ENCODE peak calls at places on chromosomes 11 and 22, in seven cellular contexts. V is effector memory CD4-positive, alpha-beta T cell; X is epithelial cell of proximal tubule; T is esophagus squamous epithelium; O is left ventricle myocardium inferior; Z is tibial nerve; J is colonic mucosa. E is an unnamed sample.

GRCh38 chr11:93525601-93526000 is 17.6 kb downstream of the SMCO4 start:
- DNase-seq in V (no peak), X (no peak), T (no peak), O (no peak), Z (no peak), J (no peak), E (peak)

GRCh38 chr11:101718406-101718805 is 134.6 kb upstream of the TRPC6 start:
- DNase-seq in V (no peak), X (no peak), T (no peak), O (no peak), Z (no peak), J (no peak), E (no peak)

GRCh38 chr22:20111045-20111688 is 4.7 kb upstream of the RANBP1 start:
- DNase-seq in V (no peak), X (no peak), T (no peak), O (peak), Z (no peak), J (no peak), E (peak)

GRCh38 chr11:84947970-84948600 is 679.1 kb downstream of the DLG2 start:
- DNase-seq in V (no peak), X (no peak), T (no peak), O (no peak), Z (no peak), J (no peak), E (peak)

GRCh38 chr11:78649361-78650215 is 74.9 kb upstream of the NARS2 start:
- DNase-seq in V (no peak), X (no peak), T (no peak), O (no peak), Z (no peak), J (no peak), E (no peak)

GRCh38 chr11:45754261-45754709 is 50.7 kb upstream of the SLC35C1 start:
- DNase-seq in V (no peak), X (no peak), T (no peak), O (peak), Z (no peak), J (no peak), E (peak)

GRCh38 chr22:23696326-23696851 is 5.6 kb downstream of the RGL4 start:
- DNase-seq in V (peak), X (no peak), T (peak), O (no peak), Z (no peak), J (no peak), E (peak)

GRCh38 chr22:38760477-38761201 is 4.8 kb upstream of the SUN2 start:
- DNase-seq in V (no peak), X (no peak), T (no peak), O (no peak), Z (no peak), J (no peak), E (peak)

GRCh38 chr11:95908826-95909225 is 15.1 kb downstream of the MTMR2 start:
- DNase-seq in V (no peak), X (no peak), T (no peak), O (no peak), Z (no peak), J (no peak), E (peak)

GRCh38 chr22:37485714-37486223 is 415 bp downstream of the MFNG start:
- DNase-seq in V (no peak), X (no peak), T (no peak), O (no peak), Z (no peak), J (no peak), E (no peak)

GRCh38 chr11:33018005-33018404 is 2.3 kb downstream of the DEPDC7 start:
- DNase-seq in V (no peak), X (no peak), T (no peak), O (no peak), Z (no peak), J (no peak), E (no peak)

GRCh38 chr11:61512435-61512834 is 3.9 kb downstream of the LRRC10B start:
- DNase-seq in V (no peak), X (no peak), T (no peak), O (no peak), Z (no peak), J (no peak), E (no peak)

GRCh38 chr11:102831128-102831708 is 12.2 kb downstream of the MMP3 start:
- DNase-seq in V (no peak), X (no peak), T (no peak), O (no peak), Z (peak), J (peak), E (peak)

GRCh38 chr22:42945736-42946135 is 69.2 kb downstream of the PACSIN2 start:
- DNase-seq in V (no peak), X (no peak), T (no peak), O (no peak), Z (no peak), J (no peak), E (no peak)
- H3K4me3 ChIP-seq in V (no peak), X (no peak), T (no peak), O (no peak), Z (no peak), J (no peak), E (no peak)

DNA sequence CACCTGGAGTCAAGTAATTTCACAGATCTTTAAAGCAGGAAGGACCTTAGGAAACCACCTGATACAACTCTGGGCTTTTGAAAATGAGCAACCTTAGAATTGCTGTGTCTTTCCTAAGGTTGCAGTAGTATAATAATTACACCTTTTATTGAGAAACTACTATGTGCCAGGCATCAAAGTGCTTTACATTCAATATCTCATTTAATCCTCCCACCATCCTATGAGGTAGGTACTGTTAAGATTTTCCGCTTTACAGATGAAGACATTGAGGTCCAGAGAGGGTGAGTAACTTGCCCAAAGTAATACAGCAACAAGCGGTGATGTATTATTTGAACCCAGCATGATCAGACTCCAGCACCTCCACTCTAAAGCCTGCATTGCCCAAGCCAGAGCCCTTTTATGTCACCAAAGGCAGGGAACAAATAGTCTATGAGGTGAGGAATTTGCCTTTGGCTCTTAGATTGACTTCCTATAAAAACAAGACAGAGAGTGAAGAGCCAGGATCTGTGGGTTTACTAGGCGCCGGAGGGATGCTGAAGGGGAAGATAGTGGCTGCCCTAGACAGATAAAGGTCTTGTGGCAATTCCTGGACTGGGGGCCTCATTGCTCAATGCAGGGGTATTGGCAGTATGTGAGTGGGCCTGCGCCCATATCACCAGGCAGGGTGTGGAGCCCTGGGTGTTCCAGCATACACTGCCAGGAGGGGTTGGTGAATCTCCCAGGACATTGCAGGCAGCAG is 157.1 kb downstream of the FBXO7 start:
- DNase-seq in V (no peak), X (no peak), T (no peak), O (no peak), Z (no peak), J (no peak), E (no peak)
- H3K4me3 ChIP-seq in V (no peak), X (no peak), T (no peak), O (no peak), Z (no peak), J (no peak), E (no peak)

GRCh38 chr22:29003552-29003951 is 58.1 kb downstream of the C22orf31 start:
- DNase-seq in V (no peak), X (no peak), T (no peak), O (no peak), Z (no peak), J (no peak), E (no peak)

GRCh38 chr22:29003975-29004646 is 57.5 kb downstream of the C22orf31 start:
- DNase-seq in V (no peak), X (no peak), T (no peak), O (no peak), Z (no peak), J (no peak), E (no peak)

GRCh38 chr22:29006346-29006745 is 55.3 kb downstream of the C22orf31 start:
- DNase-seq in V (no peak), X (no peak), T (no peak), O (no peak), Z (no peak), J (no peak), E (no peak)

GRCh38 chr22:29002603-29003002 is 59.0 kb downstream of the C22orf31 start:
- DNase-seq in V (no peak), X (no peak), T (no peak), O (peak), Z (no peak), J (no peak), E (no peak)

DNA sequence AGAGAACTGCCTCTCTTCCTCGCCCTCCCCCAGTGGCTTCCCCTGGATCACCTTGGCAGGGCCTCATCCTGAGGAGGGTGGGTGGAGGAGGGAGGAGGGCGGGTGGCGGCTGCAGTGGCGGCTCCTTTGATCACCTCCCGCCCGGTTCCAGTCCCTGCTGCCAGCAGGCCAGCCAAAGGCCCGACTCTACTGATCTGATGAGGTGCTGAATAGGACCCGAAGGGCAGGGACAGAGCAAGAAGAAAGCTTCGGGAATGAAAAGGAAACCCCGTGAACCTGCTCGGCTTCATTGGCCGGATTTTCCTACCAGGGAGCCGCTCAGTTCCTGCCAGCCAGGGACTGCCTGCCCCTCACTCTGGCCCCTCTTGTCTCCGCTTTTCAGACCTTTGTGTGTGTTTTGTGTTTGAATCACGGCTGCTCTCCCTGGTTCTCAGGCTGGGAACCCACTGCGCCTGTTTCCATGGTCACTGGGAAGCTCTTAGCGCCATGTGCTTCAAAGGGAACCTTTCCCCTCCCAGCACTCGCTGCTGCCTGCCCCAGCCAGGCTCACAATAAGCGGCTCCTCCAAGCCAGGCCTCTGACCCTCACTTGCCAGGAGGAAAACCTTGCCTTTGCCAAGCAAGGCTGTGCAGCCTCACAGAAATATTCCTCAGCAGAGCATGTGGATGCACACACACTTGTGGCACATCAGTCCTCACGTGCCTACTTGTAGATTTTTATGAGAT is 56.8 kb downstream of the C22orf31 start:
- DNase-seq in V (no peak), X (no peak), T (no peak), O (peak), Z (no peak), J (peak), E (peak)
- H3K4me3 ChIP-seq in V (no peak), X (peak), T (no peak), O (peak), Z (no peak), J (peak), E (no peak)

GRCh38 chr11:116193321-116194114 is 579.3 kb downstream of the BUD13 start:
- DNase-seq in V (no peak), X (peak), T (no peak), O (no peak), Z (no peak), J (peak), E (peak)
- H3K4me3 ChIP-seq in V (no peak), X (peak), T (peak), O (peak), Z (peak), J (peak), E (peak)

GRCh38 chr11:6648505-6648904 is 7.1 kb downstream of the DCHS1 start:
- DNase-seq in V (no peak), X (no peak), T (no peak), O (no peak), Z (no peak), J (no peak), E (no peak)

GRCh38 chr11:6647836-6648235 is 7.8 kb downstream of the DCHS1 start:
- DNase-seq in V (no peak), X (no peak), T (no peak), O (no peak), Z (no peak), J (no peak), E (no peak)

GRCh38 chr11:6646631-6647281 is 8.9 kb downstream of the DCHS1 start:
- DNase-seq in V (no peak), X (no peak), T (no peak), O (peak), Z (peak), J (peak), E (peak)

GRCh38 chr11:6646040-6646439 is 9.6 kb downstream of the DCHS1 start:
- DNase-seq in V (no peak), X (no peak), T (no peak), O (peak), Z (peak), J (no peak), E (peak)

DNA sequence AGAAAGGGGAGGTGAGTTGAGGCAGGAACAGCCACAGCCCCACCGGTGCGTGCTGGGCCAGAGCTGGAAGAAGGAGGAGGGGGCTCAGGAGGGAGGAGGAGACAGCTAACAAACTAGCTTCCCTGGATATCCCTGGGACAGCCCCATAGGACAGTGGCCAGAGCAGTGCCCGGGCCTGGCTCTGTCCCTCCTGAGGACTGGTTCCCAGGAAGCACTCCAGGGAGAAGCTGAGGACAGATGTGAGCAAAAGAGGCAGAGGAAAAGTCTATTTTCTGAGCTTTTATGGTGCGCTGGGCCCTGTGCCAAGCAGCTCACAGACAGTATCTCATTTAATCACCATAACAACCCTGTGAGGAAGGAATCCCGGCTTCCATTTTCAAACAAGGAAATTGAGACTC is 8.3 kb downstream of the DCHS1 start:
- DNase-seq in V (no peak), X (no peak), T (no peak), O (peak), Z (no peak), J (peak), E (peak)
- H3K4me3 ChIP-seq in V (no peak), X (no peak), T (no peak), O (peak), Z (no peak), J (no peak), E (no peak)

GRCh38 chr11:9672918-9673317 is 9.0 kb downstream of the SWAP70 start:
- DNase-seq in V (no peak), X (no peak), T (no peak), O (no peak), Z (no peak), J (no peak), E (no peak)

GRCh38 chr11:9672288-9672916 is 8.5 kb downstream of the SWAP70 start:
- DNase-seq in V (no peak), X (no peak), T (no peak), O (no peak), Z (no peak), J (no peak), E (no peak)

GRCh38 chr11:9678576-9678975 is 14.7 kb downstream of the SWAP70 start:
- DNase-seq in V (no peak), X (no peak), T (no peak), O (no peak), Z (no peak), J (no peak), E (no peak)

GRCh38 chr11:9677951-9678350 is 14.1 kb downstream of the SWAP70 start:
- DNase-seq in V (no peak), X (no peak), T (no peak), O (no peak), Z (no peak), J (no peak), E (no peak)

DNA sequence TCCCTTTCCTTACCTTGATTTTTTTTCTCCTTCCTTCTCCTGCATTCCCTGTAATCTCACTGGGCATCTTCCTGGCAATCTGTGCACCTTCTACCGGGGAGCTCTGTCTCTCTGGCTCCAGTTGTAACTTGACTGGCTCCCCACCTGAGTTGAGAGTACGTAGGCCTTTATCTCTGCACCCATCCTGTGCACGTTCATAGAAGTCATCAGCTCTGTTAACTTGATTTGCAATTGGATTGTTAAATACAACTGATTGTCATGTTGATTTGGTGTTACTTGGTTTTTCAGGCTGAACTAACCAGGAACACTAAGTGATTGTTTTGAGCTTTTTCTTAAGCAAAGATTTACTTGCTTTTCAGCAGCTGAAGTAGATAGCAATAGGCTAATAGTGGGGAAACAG is 11.8 kb downstream of the SWAP70 start:
- DNase-seq in V (no peak), X (no peak), T (no peak), O (no peak), Z (no peak), J (no peak), E (no peak)
- H3K4me3 ChIP-seq in V (no peak), X (no peak), T (no peak), O (no peak), Z (no peak), J (no peak), E (no peak)

GRCh38 chr11:30586251-30587144 is at the start of gene MPPED2:
- DNase-seq in V (no peak), X (no peak), T (no peak), O (peak), Z (no peak), J (peak), E (peak)

GRCh38 chr11:30585892-30586250 is 282 bp downstream of the MPPED2 start:
- DNase-seq in V (no peak), X (no peak), T (no peak), O (peak), Z (no peak), J (peak), E (no peak)

GRCh38 chr11:30583505-30584280 is 2.5 kb downstream of the MPPED2 start:
- DNase-seq in V (no peak), X (no peak), T (no peak), O (peak), Z (no peak), J (no peak), E (no peak)

GRCh38 chr11:30581646-30582045 is 4.5 kb downstream of the MPPED2 start:
- DNase-seq in V (no peak), X (no peak), T (no peak), O (no peak), Z (no peak), J (no peak), E (no peak)

DNA sequence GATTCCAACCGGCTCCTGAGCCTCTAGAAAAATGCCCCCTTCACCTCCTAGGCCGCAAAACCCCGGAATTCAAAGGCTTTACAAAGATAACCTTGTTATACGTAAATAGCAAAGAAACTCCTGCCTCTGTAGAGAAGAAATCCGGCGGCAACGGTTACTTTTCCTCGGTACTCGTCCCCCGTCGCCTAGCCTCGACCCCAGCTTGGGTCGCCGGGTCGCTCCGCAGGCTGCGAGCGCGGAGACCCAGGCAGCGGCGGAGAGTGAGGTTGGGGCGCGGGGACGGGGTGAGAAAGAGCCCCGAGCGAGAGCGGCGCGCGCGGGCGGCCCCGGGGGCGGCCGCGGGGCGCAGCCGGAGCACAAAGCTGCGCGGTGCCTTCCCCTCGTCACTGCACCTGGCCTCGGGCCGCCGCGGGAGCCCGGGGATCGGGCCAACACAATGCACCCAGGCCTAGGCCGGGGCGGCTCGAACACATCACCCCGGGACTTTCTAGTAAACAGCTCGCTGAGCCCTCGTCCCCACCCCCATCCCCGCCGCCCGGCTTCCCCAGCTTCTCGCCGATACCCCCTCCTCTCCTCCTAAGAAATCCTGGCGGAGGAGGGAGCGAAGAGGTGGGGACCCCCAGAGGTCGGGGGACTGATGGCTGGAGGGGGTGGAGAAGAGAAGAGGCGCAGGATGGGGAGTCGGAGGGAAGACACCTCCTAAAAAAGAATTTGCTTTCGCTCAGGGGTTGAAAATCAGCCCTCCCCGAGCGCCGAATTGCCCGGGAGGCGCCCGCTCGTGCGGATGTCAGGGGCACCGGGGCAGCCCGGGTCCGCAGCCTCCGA is 874 bp downstream of the MPPED2 start:
- DNase-seq in V (no peak), X (no peak), T (no peak), O (peak), Z (no peak), J (no peak), E (no peak)
- H3K4me3 ChIP-seq in V (no peak), X (peak), T (peak), O (peak), Z (peak), J (peak), E (peak)

GRCh38 chr11:113840932-113841664 is 34.3 kb downstream of the USP28 start:
- DNase-seq in V (no peak), X (no peak), T (no peak), O (no peak), Z (no peak), J (no peak), E (no peak)

GRCh38 chr11:113847111-113847510 is 28.3 kb downstream of the USP28 start:
- DNase-seq in V (no peak), X (no peak), T (no peak), O (no peak), Z (no peak), J (no peak), E (no peak)

GRCh38 chr11:113839842-113840241 is 35.5 kb downstream of the USP28 start:
- DNase-seq in V (no peak), X (no peak), T (no peak), O (no peak), Z (no peak), J (no peak), E (no peak)

GRCh38 chr11:113838005-113838404 is 37.4 kb downstream of the USP28 start:
- DNase-seq in V (no peak), X (no peak), T (no peak), O (no peak), Z (no peak), J (no peak), E (no peak)

DNA sequence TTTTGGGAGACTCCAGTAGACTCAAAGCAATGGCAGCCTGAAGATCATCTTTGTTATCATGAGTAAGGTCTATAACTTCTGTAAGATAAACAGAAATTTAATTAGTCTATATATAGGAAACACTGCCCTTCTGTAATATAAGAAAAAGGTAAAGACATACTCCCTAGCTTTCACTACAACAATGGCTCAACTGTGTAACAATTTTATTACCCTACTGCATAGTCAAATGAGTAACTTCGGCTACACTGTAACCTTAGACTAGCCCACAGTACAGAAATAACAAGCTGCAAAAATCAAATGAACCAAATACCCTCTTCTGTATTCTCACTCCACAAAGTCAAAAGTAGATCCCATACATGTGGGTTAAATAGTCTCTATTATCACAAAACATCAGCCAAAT is 33.7 kb downstream of the USP28 start:
- DNase-seq in V (no peak), X (no peak), T (no peak), O (no peak), Z (no peak), J (no peak), E (no peak)
- H3K4me3 ChIP-seq in V (no peak), X (no peak), T (no peak), O (no peak), Z (no peak), J (no peak), E (no peak)

E was measured in choroid plexus epithelial cell.